ENCODE peak calls at places on chromosome 15, in six cellular contexts. One of them, this sample, is unnamed.

GRCh38 chr15:75034615-75035014 is 11.2 kb downstream of the PPCDC start:
- DNase-seq in GM12891: no peak
- DNase-seq in HepG2: no peak
- DNase-seq in GM12878: no peak
- DNase-seq in K562: no peak
- DNase-seq in H1: no peak
- DNase-seq in this sample: no peak

GRCh38 chr15:62896380-62896866 is 146.1 kb upstream of the TPM1 start:
- DNase-seq in GM12891: no peak
- DNase-seq in HepG2: peak; percentile 39
- DNase-seq in GM12878: no peak
- DNase-seq in K562: no peak
- DNase-seq in H1: no peak
- DNase-seq in this sample: no peak

GRCh38 chr15:90907838-90908507 is 4.9 kb downstream of the MAN2A2 start:
- DNase-seq in GM12891: no peak
- DNase-seq in HepG2: no peak
- DNase-seq in GM12878: no peak
- DNase-seq in K562: no peak
- DNase-seq in H1: no peak
- DNase-seq in this sample: no peak

GRCh38 chr15:39456113-39456512 is 124.8 kb upstream of the THBS1 start:
- DNase-seq in GM12891: no peak
- DNase-seq in HepG2: no peak
- DNase-seq in GM12878: no peak
- DNase-seq in K562: no peak
- DNase-seq in H1: no peak
- DNase-seq in this sample: no peak

GRCh38 chr15:37016287-37016686 is 84.1 kb downstream of the MEIS2 start:
- DNase-seq in GM12891: no peak
- DNase-seq in HepG2: no peak
- DNase-seq in GM12878: no peak
- DNase-seq in K562: no peak
- DNase-seq in H1: no peak
- DNase-seq in this sample: no peak

GRCh38 chr15:78640840-78641733 is at the start of gene CHRNB4:
- DNase-seq in GM12891: no peak
- DNase-seq in HepG2: no peak
- DNase-seq in GM12878: no peak
- DNase-seq in K562: peak; percentile 88
- DNase-seq in H1: peak; percentile 96
- DNase-seq in this sample: no peak

GRCh38 chr15:78000089-78000926 is 77.2 kb downstream of the TBC1D2B start:
- DNase-seq in GM12891: peak; percentile 85
- DNase-seq in HepG2: peak; percentile 62
- DNase-seq in GM12878: no peak
- DNase-seq in K562: peak; percentile 72
- DNase-seq in H1: peak; percentile 96
- DNase-seq in this sample: peak; percentile 62

GRCh38 chr15:40776537-40777141 is 6.9 kb downstream of the C15orf62 start:
- DNase-seq in GM12891: no peak
- DNase-seq in HepG2: no peak
- DNase-seq in GM12878: no peak
- DNase-seq in K562: no peak
- DNase-seq in H1: no peak
- DNase-seq in this sample: no peak

GRCh38 chr15:75032391-75032790 is 9.0 kb downstream of the PPCDC start:
- DNase-seq in GM12891: no peak
- DNase-seq in HepG2: no peak
- DNase-seq in GM12878: no peak
- DNase-seq in K562: no peak
- DNase-seq in H1: no peak
- DNase-seq in this sample: no peak

GRCh38 chr15:96867992-96868391 is 537.5 kb downstream of the NR2F2 start:
- DNase-seq in GM12891: no peak
- DNase-seq in HepG2: no peak
- DNase-seq in GM12878: no peak
- DNase-seq in K562: no peak
- DNase-seq in H1: no peak
- DNase-seq in this sample: no peak

GRCh38 chr15:47505712-47506542 is 211.4 kb upstream of the SEMA6D start:
- DNase-seq in GM12891: no peak
- DNase-seq in HepG2: no peak
- DNase-seq in GM12878: no peak
- DNase-seq in K562: no peak
- DNase-seq in H1: no peak
- DNase-seq in this sample: no peak

GRCh38 chr15:60399931-60400330 is 2.1 kb upstream of the ANXA2 start:
- DNase-seq in GM12891: no peak
- DNase-seq in HepG2: no peak
- DNase-seq in GM12878: no peak
- DNase-seq in K562: no peak
- DNase-seq in H1: no peak
- DNase-seq in this sample: no peak

GRCh38 chr15:70262171-70262570 is 164.5 kb upstream of the TLE3 start:
- DNase-seq in GM12891: no peak
- DNase-seq in HepG2: no peak
- DNase-seq in GM12878: no peak
- DNase-seq in K562: no peak
- DNase-seq in H1: no peak
- DNase-seq in this sample: no peak

GRCh38 chr15:55282284-55282833 is 7.3 kb downstream of the RAB27A start:
- DNase-seq in GM12891: no peak
- DNase-seq in HepG2: no peak
- DNase-seq in GM12878: no peak
- DNase-seq in K562: peak; percentile 26
- DNase-seq in H1: no peak
- DNase-seq in this sample: no peak

GRCh38 chr15:101813803-101814534 is 2.0 kb downstream of the OR4F15 start:
- DNase-seq in GM12891: no peak
- DNase-seq in HepG2: no peak
- DNase-seq in GM12878: no peak
- DNase-seq in K562: no peak
- DNase-seq in H1: no peak
- DNase-seq in this sample: no peak

GRCh38 chr15:73982251-73982962 is 9.7 kb downstream of the STOML1 start:
- DNase-seq in GM12891: no peak
- DNase-seq in HepG2: no peak
- DNase-seq in GM12878: no peak
- DNase-seq in K562: no peak
- DNase-seq in H1: no peak
- DNase-seq in this sample: no peak

GRCh38 chr15:51121118-51121517 is 26.4 kb upstream of the TNFAIP8L3 start:
- DNase-seq in GM12891: no peak
- DNase-seq in HepG2: peak; percentile 27
- DNase-seq in GM12878: no peak
- DNase-seq in K562: peak; percentile 20
- DNase-seq in H1: no peak
- DNase-seq in this sample: no peak

GRCh38 chr15:96889734-96890480 is 559.4 kb downstream of the NR2F2 start:
- DNase-seq in GM12891: no peak
- DNase-seq in HepG2: no peak
- DNase-seq in GM12878: no peak
- DNase-seq in K562: no peak
- DNase-seq in H1: no peak
- DNase-seq in this sample: no peak

DNA sequence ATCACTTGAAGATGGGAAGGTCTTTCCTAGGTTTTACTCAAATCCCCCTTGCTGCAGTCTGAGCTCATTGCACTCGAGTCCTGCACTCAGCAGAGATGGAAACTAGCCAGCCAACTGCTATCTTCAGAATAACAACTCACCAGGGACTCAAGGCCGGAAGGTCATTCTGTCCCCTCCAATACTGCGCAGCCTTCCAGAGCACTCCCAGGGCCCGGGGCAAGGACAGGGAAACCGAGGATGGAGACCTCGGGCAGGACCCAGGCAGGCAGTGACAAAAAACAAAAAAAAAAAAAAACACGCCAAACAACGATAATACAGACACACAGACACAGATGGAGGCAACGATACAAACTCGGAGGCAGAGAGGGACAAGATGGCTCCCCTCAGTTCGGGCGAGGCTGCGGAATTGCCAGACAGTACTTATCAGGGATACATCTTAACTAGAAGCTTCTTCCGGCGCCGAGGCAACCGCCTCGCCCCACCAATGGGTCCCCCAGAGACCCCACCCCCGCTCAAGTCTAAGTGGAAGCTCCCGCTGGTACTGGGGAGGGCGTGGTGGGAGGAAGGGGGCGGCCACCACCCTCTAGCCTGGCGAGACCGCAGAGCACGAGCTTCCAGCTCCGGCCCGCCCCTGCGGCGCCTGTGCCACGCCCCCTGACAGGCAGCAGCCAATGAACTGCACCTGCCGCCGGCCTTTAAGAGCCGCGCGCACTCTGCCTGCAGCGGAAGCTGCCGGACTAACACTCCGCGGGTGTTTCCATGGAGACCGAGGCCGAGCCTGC is 7.0 kb upstream of the MAP1A start:
- DNase-seq in GM12891: peak; percentile 95
- DNase-seq in HepG2: peak; percentile 97
- DNase-seq in GM12878: peak; percentile 85
- DNase-seq in K562: peak; percentile 97
- DNase-seq in H1: peak; percentile 97
- DNase-seq in this sample: peak; percentile 95
- TF ChIP-seq POLR2A in GM12891: peak; percentile 47
- TF ChIP-seq POLR2A in HepG2: peak; percentile 54
- TF ChIP-seq POLR2A in GM12878: peak; percentile 80
- TF ChIP-seq POLR2A in K562: peak; percentile 86
- TF ChIP-seq POLR2A in H1: peak; percentile 74
- TF ChIP-seq POLR2A in this sample: peak; percentile 51

GRCh38 chr15:66413555-66413954 is 26.8 kb downstream of the MAP2K1 start:
- DNase-seq in GM12891: no peak
- DNase-seq in HepG2: no peak
- DNase-seq in GM12878: no peak
- DNase-seq in K562: no peak
- DNase-seq in H1: no peak
- DNase-seq in this sample: no peak

GRCh38 chr15:66411190-66411589 is 24.5 kb downstream of the MAP2K1 start:
- DNase-seq in GM12891: no peak
- DNase-seq in HepG2: no peak
- DNase-seq in GM12878: no peak
- DNase-seq in K562: no peak
- DNase-seq in H1: no peak
- DNase-seq in this sample: no peak

GRCh38 chr15:66412213-66412612 is 25.5 kb downstream of the MAP2K1 start:
- DNase-seq in GM12891: no peak
- DNase-seq in HepG2: no peak
- DNase-seq in GM12878: no peak
- DNase-seq in K562: no peak
- DNase-seq in H1: no peak
- DNase-seq in this sample: no peak

GRCh38 chr15:66409565-66410108 is 22.9 kb downstream of the MAP2K1 start:
- DNase-seq in GM12891: no peak
- DNase-seq in HepG2: no peak
- DNase-seq in GM12878: no peak
- DNase-seq in K562: no peak
- DNase-seq in H1: no peak
- DNase-seq in this sample: no peak

GRCh38 chr15:66415321-66415720 is 28.6 kb downstream of the MAP2K1 start:
- DNase-seq in GM12891: no peak
- DNase-seq in HepG2: no peak
- DNase-seq in GM12878: no peak
- DNase-seq in K562: no peak
- DNase-seq in H1: no peak
- DNase-seq in this sample: no peak
- TF ChIP-seq POLR2AphosphoS5 in GM12891: no peak
- TF ChIP-seq POLR2AphosphoS5 in HepG2: no peak
- TF ChIP-seq POLR2AphosphoS5 in GM12878: no peak
- TF ChIP-seq POLR2AphosphoS5 in K562: no peak
- TF ChIP-seq POLR2AphosphoS5 in H1: no peak
- TF ChIP-seq POLR2AphosphoS5 in this sample: no peak

GRCh38 chr15:80342148-80342547 is 62.0 kb upstream of the ARNT2 start:
- DNase-seq in GM12891: no peak
- DNase-seq in HepG2: no peak
- DNase-seq in GM12878: no peak
- DNase-seq in K562: no peak
- DNase-seq in H1: no peak
- DNase-seq in this sample: no peak

GRCh38 chr15:80339601-80340000 is 64.6 kb upstream of the ARNT2 start:
- DNase-seq in GM12891: no peak
- DNase-seq in HepG2: no peak
- DNase-seq in GM12878: no peak
- DNase-seq in K562: no peak
- DNase-seq in H1: no peak
- DNase-seq in this sample: no peak

GRCh38 chr15:80343610-80344009 is 60.6 kb upstream of the ARNT2 start:
- DNase-seq in GM12891: no peak
- DNase-seq in HepG2: no peak
- DNase-seq in GM12878: no peak
- DNase-seq in K562: no peak
- DNase-seq in H1: no peak
- DNase-seq in this sample: no peak
- TF ChIP-seq TAF1 in GM12891: no peak
- TF ChIP-seq TAF1 in HepG2: no peak
- TF ChIP-seq TAF1 in GM12878: no peak
- TF ChIP-seq TAF1 in K562: no peak
- TF ChIP-seq TAF1 in H1: no peak
- TF ChIP-seq TAF1 in this sample: no peak

GRCh38 chr15:92617197-92618037 is 38.2 kb downstream of the FAM174B start:
- DNase-seq in GM12891: no peak
- DNase-seq in HepG2: peak; percentile 82
- DNase-seq in GM12878: no peak
- DNase-seq in K562: peak; percentile 87
- DNase-seq in H1: no peak
- DNase-seq in this sample: no peak
- TF ChIP-seq POLR2A in GM12891: no peak
- TF ChIP-seq POLR2A in HepG2: no peak
- TF ChIP-seq POLR2A in GM12878: no peak
- TF ChIP-seq POLR2A in K562: no peak
- TF ChIP-seq POLR2A in H1: no peak
- TF ChIP-seq POLR2A in this sample: no peak

GRCh38 chr15:64693134-64693533 is 82.3 kb downstream of the RBPMS2 start:
- DNase-seq in GM12891: no peak
- DNase-seq in HepG2: peak; percentile 78
- DNase-seq in GM12878: no peak
- DNase-seq in K562: no peak
- DNase-seq in H1: no peak
- DNase-seq in this sample: no peak
- TF ChIP-seq POLR2AphosphoS5 in GM12891: no peak
- TF ChIP-seq POLR2AphosphoS5 in HepG2: no peak
- TF ChIP-seq POLR2AphosphoS5 in GM12878: no peak
- TF ChIP-seq POLR2AphosphoS5 in K562: no peak
- TF ChIP-seq POLR2AphosphoS5 in H1: peak; percentile 40
- TF ChIP-seq POLR2AphosphoS5 in this sample: no peak

DNA sequence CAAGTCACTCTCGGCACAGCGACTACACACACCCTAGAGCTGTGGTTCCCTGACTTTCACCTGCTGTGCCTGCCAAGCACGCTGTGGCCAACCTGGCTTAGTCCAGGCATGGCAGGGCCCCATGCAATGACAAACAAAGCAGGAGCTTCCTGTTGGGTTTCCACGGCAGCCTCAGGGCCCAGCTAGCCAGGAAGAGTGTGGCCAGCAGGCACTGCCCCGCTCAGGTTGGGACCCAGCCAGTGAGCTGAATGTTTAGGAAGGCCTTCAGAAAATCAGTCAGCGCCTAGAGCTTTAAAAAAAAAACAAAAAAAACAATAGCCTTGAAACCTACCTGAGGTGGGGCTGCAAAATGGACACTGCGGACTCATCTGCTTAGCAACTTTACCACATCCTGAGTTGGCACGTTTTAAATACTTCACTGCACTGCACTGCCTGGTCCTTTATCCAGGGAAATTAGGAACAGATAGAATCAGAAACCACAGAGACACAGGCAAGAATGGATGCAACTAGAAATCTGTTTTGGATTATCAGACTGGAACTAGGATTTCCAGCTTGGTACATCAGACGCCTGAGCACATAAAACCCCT is 36.3 kb upstream of the LDHAL6B start:
- DNase-seq in GM12891: no peak
- DNase-seq in HepG2: peak; percentile 16
- DNase-seq in GM12878: no peak
- DNase-seq in K562: no peak
- DNase-seq in H1: no peak
- DNase-seq in this sample: no peak
- TF ChIP-seq TAF1 in GM12891: no peak
- TF ChIP-seq TAF1 in HepG2: no peak
- TF ChIP-seq TAF1 in GM12878: no peak
- TF ChIP-seq TAF1 in K562: no peak
- TF ChIP-seq TAF1 in H1: no peak
- TF ChIP-seq TAF1 in this sample: no peak